ENCODE peak calls at places on chromosomes 11 and 22, in six cellular contexts. A is fibroblast of lung, P is heart right ventricle, E is transverse colon, Z is uterus, N is sigmoid colon. D is an unnamed sample.

GRCh38 chr11:69425444-69425843 is 56.0 kb upstream of the LINC01488 start:
- DNase-seq in A (no peak), P (no peak), E (no peak), Z (no peak), N (no peak), D (no peak)

GRCh38 chr11:55949330-55949729 is 13.1 kb upstream of the OR5I1 start:
- DNase-seq in A (no peak), P (no peak), E (no peak), Z (no peak), N (no peak), D (no peak)

GRCh38 chr11:123301696-123302400 is 106.8 kb upstream of the CLMP start:
- DNase-seq in A (no peak), P (peak), E (peak), Z (peak), N (peak), D (peak)

GRCh38 chr22:48089601-48090331 is 1327.3 kb downstream of the TBC1D22A start:
- DNase-seq in A (peak), P (peak), E (no peak), Z (peak), N (peak), D (no peak)

GRCh38 chr11:124115782-124116616 is 749 bp downstream of the VWA5A start:
- DNase-seq in A (no peak), P (no peak), E (peak), Z (no peak), N (peak), D (no peak)

GRCh38 chr11:15720460-15720859 is 605.7 kb downstream of the INSC start:
- DNase-seq in A (peak), P (no peak), E (no peak), Z (no peak), N (no peak), D (no peak)

GRCh38 chr22:35043251-35043931 is 22.6 kb upstream of the ISX start:
- DNase-seq in A (no peak), P (no peak), E (peak), Z (no peak), N (no peak), D (no peak)

GRCh38 chr11:128752379-128752778 is 58.5 kb downstream of the FLI1 start:
- DNase-seq in A (no peak), P (no peak), E (no peak), Z (no peak), N (no peak), D (no peak)

GRCh38 chr11:45037425-45038005 is 86.8 kb upstream of the TP53I11 start:
- DNase-seq in A (no peak), P (no peak), E (no peak), Z (no peak), N (no peak), D (no peak)

GRCh38 chr11:119496453-119496852 is 73.5 kb upstream of the THY1 start:
- DNase-seq in A (no peak), P (no peak), E (no peak), Z (no peak), N (no peak), D (no peak)

GRCh38 chr11:105673089-105673488 is 63.2 kb downstream of the GRIA4 start:
- DNase-seq in A (peak), P (peak), E (no peak), Z (no peak), N (no peak), D (peak)

GRCh38 chr11:34632105-34632780 is 11.3 kb downstream of the EHF start:
- DNase-seq in A (no peak), P (peak), E (no peak), Z (no peak), N (no peak), D (no peak)

GRCh38 chr11:73186294-73186850 is 31.7 kb upstream of the P2RY2 start:
- DNase-seq in A (no peak), P (no peak), E (no peak), Z (no peak), N (peak), D (no peak)

GRCh38 chr22:29053048-29053702 is 8.5 kb downstream of the C22orf31 start:
- DNase-seq in A (no peak), P (no peak), E (no peak), Z (no peak), N (peak), D (no peak)

GRCh38 chr11:2258501-2259465 is 11.6 kb downstream of the ASCL2 start:
- DNase-seq in A (no peak), P (peak), E (no peak), Z (no peak), N (peak), D (no peak)

GRCh38 chr11:79950172-79950571 is 509.3 kb upstream of the TENM4 start:
- DNase-seq in A (no peak), P (no peak), E (no peak), Z (no peak), N (no peak), D (no peak)

GRCh38 chr11:117834068-117834810 is 9.7 kb upstream of the FXYD2 start:
- DNase-seq in A (no peak), P (peak), E (peak), Z (no peak), N (peak), D (no peak)

GRCh38 chr11:111528557-111528956 is 12.0 kb upstream of the LAYN start:
- DNase-seq in A (no peak), P (no peak), E (no peak), Z (no peak), N (no peak), D (no peak)

GRCh38 chr11:86955674-86956522 is 703 bp upstream of the FZD4 start:
- DNase-seq in A (peak), P (peak), E (peak), Z (peak), N (peak), D (peak)

GRCh38 chr11:18347471-18348125 is 25.2 kb downstream of the GTF2H1 start:
- DNase-seq in A (peak), P (no peak), E (no peak), Z (no peak), N (no peak), D (peak)

GRCh38 chr11:47186076-47186936 is at the start of gene PACSIN3:
- DNase-seq in A (peak), P (peak), E (peak), Z (peak), N (peak), D (no peak)

GRCh38 chr22:45239378-45240136 is 1.1 kb downstream of the KIAA0930 start:
- DNase-seq in A (no peak), P (no peak), E (no peak), Z (no peak), N (no peak), D (no peak)

GRCh38 chr11:24422371-24422770 is 74.5 kb upstream of the LUZP2 start:
- DNase-seq in A (no peak), P (no peak), E (no peak), Z (no peak), N (no peak), D (peak)

GRCh38 chr11:19892387-19892786 is 179.8 kb downstream of the NAV2 start:
- DNase-seq in A (no peak), P (no peak), E (no peak), Z (no peak), N (no peak), D (no peak)

GRCh38 chr11:10314199-10315072 is 9.6 kb downstream of the ADM start:
- DNase-seq in A (peak), P (peak), E (no peak), Z (no peak), N (no peak), D (peak)

DNA sequence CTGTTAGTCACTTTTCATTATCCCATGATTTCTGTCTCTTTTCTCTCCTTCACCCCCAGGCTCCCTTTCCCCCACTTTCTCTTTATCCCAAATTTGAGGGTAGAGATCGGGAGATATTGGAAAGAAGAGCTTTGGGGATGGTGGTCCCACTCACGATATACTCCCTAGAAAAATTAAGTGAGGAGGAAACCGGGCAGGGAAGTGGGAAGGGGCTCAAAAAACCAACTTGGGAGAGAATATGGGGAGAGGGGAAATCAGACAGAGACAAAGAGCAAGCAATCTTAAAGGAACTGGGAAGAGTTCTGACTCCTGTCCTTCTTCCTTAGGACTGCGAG is 939 bp upstream of the DCHS1 start:
- DNase-seq in A (no peak), P (no peak), E (no peak), Z (no peak), N (no peak), D (no peak)
- H3K4me3 ChIP-seq in A (no peak), P (peak), E (peak), Z (peak), N (peak), D (no peak)

DNA sequence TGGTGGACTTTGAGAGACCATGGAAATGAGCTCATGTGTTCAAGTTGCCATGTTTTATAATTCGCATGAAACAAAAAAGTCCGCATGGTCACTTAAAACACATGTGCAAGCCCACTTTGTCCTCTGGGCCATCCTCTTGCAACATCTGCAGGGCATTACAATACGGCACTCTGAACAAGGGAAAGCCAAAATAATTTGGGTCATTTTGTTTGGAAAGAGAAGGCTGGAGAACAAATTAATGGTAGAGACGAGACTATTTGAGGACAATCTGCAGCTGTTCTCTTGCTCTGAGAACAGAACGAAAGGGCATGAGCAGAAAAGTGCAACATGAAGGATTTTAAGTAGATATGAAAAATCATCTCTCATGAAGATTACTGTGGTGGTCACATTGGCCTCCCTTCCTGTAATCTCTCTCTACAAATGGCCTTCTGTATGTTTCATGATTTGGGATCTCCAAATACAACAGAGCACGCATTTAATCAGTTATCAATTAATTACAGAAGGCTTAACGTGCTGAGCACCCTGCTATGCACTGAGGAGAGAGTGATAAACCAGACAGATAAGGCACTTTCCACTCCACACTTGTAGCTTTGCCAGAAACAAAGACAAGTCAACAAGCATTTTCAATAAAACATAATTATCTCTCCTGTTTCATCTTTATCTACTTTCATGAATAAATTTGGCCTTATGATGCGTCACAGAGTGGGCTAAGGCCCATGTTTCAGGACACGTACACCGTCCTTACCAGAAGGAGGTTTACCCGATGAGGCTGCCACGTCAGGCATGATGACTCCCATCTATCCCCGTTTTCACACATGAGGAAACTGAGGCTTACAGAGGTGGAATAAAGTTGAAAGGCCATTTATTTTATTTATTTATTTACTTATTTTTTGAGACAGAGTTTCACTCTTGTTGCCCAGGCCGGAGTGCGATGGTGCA is 384.1 kb downstream of the LARGE1 start:
- DNase-seq in A (no peak), P (no peak), E (no peak), Z (no peak), N (no peak), D (no peak)
- TF ChIP-seq CTCF in A (no peak), P (no peak), E (no peak), Z (no peak), N (no peak), D (no peak)

GRCh38 chr11:64245797-64246623 is 733 bp downstream of the PPP1R14B start:
- DNase-seq in A (peak), P (peak), E (peak), Z (peak), N (peak), D (peak)

GRCh38 chr11:64244966-64245365 is 1.8 kb downstream of the PPP1R14B start:
- DNase-seq in A (no peak), P (no peak), E (peak), Z (no peak), N (no peak), D (no peak)

GRCh38 chr11:64245401-64245796 is 1.3 kb downstream of the PPP1R14B start:
- DNase-seq in A (no peak), P (peak), E (peak), Z (no peak), N (peak), D (peak)

GRCh38 chr11:64242920-64243854 is 2.3 kb downstream of the FKBP2 start:
- DNase-seq in A (no peak), P (no peak), E (no peak), Z (no peak), N (no peak), D (no peak)

DNA sequence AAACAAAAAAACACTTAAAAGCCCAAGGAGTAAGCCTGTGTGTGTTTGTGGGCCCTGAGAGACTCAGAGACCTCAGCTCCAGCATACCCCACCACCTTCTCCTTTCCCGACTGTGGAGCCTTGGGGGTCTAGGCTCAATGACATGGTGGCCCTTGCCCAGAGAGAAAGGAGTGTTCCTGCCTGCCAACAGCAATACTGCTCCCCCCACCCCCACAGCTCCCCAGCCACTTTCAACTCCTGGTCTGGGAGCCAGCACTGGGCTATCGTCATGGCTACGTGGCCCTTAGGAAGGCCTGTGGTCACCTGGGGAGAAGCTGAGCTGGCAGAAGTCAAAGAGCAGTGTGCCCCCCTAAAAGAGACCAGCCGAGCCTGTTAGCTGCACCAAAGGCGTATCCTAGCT is 2.6 kb downstream of the PPP1R14B start:
- DNase-seq in A (no peak), P (no peak), E (no peak), Z (no peak), N (no peak), D (no peak)
- H3K4me3 ChIP-seq in A (no peak), P (no peak), E (no peak), Z (no peak), N (no peak), D (no peak)

DNA sequence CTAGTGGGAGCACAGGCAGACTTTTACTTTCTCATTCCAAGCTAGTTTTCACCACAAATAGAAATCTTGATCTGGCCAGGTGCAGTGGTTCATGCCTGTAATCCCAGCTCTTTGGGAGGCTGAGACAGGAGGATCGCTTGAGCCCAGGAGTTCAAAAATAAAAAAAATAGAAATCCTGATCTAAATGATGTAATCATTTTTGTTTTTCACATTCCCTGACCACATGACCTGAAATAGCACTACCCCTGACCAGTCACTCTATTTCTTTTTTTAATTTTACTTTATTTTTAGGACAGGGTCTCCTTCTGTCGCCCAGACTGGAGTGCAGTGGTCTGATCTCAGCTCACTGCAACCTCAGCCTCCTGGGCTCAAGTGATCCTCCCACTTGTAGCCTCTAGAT is 2.3 kb upstream of the TCN2 start:
- DNase-seq in A (no peak), P (no peak), E (no peak), Z (no peak), N (no peak), D (no peak)
- TF ChIP-seq CTCF in A (no peak), P (no peak), E (no peak), Z (no peak), N (no peak), D (no peak)

GRCh38 chr11:578276-579035 is 2.2 kb downstream of the PHRF1 start:
- DNase-seq in A (no peak), P (no peak), E (no peak), Z (no peak), N (no peak), D (no peak)
- H3K4me3 ChIP-seq in A (peak), P (peak), E (no peak), Z (no peak), N (no peak), D (no peak)

DNA sequence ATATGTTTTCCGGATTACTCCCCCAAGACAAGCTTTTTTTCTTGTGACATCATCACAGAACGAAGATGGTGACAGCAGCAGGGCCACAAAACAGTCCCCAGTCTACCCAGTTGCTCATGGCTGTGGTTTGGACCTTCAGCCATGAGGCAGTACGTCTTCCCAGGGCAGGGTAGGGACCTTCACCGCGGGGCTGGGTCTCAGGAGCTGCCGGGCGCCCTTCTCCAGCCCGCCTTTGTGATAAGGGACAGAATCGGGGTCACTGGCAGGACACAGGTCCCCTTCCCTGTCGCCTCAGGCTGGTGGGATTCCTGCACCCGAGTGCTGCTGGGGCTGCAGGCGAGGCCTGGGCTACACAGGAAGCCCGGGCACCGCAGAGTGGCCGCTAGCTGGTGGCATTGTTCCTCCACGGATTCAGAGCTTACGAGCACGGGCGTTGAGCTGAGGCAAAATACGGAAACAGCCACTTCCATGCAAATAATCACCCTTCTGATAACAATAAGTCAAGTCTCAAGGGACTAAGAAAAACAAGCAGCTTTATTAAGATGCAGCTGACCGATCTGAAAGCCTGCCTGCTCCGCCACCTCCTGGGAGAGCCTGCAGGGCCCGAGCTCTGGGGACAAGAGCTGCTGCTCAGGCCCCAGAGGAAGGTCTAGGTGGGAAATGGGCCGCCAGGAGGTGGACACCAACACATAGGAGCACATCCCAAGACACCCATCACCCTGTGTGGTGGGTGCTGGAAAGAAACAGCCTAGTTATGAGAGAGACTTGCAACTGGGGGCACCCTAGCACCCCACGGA is 12.3 kb downstream of the TBX1 start:
- DNase-seq in A (no peak), P (no peak), E (no peak), Z (no peak), N (no peak), D (no peak)
- TF ChIP-seq CTCF in A (no peak), P (peak), E (no peak), Z (no peak), N (no peak), D (no peak)

D was measured in astrocyte of the spinal cord.